ENCODE peak calls at places on chromosomes 11 and 22, in eight cellular contexts. E is colonic mucosa, M is OCI-LY7, H is HL-60, W is bronchial epithelial cell, A is fibroblast of villous mesenchyme, V is uterus, X is HFF-Myc. D is an unnamed sample.

GRCh38 chr11:118078972-118079411 is 2.1 kb downstream of the TMPRSS4 start:
- DNase-seq in E (no peak), M (no peak), H (no peak), W (no peak), A (no peak), V (no peak), X (no peak), D (no peak)

GRCh38 chr11:86179646-86180064 is 64.9 kb upstream of the EED start:
- DNase-seq in E (no peak), M (no peak), H (no peak), W (no peak), A (peak; percentile 38), V (no peak), X (no peak), D (no peak)

GRCh38 chr11:28585007-28585406 is 476.8 kb downstream of the METTL15 start:
- DNase-seq in E (no peak), M (no peak), H (no peak), W (peak; percentile 91), A (no peak), V (no peak), X (peak; percentile 6), D (no peak)

GRCh38 chr11:2314525-2315394 is 12.9 kb downstream of the TSPAN32 start:
- DNase-seq in E (peak; percentile 73), M (no peak), H (no peak), W (no peak), A (peak; percentile 87), V (peak; percentile 93), X (peak; percentile 35), D (no peak)

GRCh38 chr11:26134481-26135355 is 197.2 kb upstream of the ANO3 start:
- DNase-seq in E (no peak), M (peak; percentile 72), H (no peak), W (peak; percentile 35), A (peak; percentile 29), V (no peak), X (no peak), D (no peak)

GRCh38 chr11:1230456-1231395 is 7.9 kb downstream of the MUC5B start:
- DNase-seq in E (peak; percentile 19), M (no peak), H (no peak), W (no peak), A (no peak), V (no peak), X (no peak), D (no peak)

GRCh38 chr11:16982256-16982671 is 31.9 kb downstream of the PLEKHA7 start:
- DNase-seq in E (no peak), M (no peak), H (no peak), W (no peak), A (no peak), V (no peak), X (no peak), D (no peak)

GRCh38 chr11:30381879-30382278 is 59.0 kb downstream of the ARL14EP start:
- DNase-seq in E (no peak), M (no peak), H (no peak), W (no peak), A (no peak), V (no peak), X (no peak), D (no peak)

GRCh38 chr11:86749376-86749775 is 51.0 kb upstream of the PRSS23 start:
- DNase-seq in E (no peak), M (no peak), H (no peak), W (no peak), A (no peak), V (no peak), X (no peak), D (no peak)

GRCh38 chr11:121416909-121417567 is 35.1 kb upstream of the SORL1 start:
- DNase-seq in E (peak; percentile 92), M (peak; percentile 41), H (peak; percentile 100), W (peak; percentile 77), A (peak; percentile 85), V (peak; percentile 68), X (peak; percentile 83), D (no peak)

GRCh38 chr22:25569983-25570382 is 5.5 kb downstream of the GRK3 start:
- DNase-seq in E (no peak), M (no peak), H (peak; percentile 62), W (no peak), A (no peak), V (no peak), X (no peak), D (no peak)

GRCh38 chr11:32172771-32173170 is 81.9 kb downstream of the RCN1 start:
- DNase-seq in E (no peak), M (no peak), H (no peak), W (no peak), A (peak; percentile 3), V (no peak), X (no peak), D (no peak)

GRCh38 chr11:72308226-72309073 is 64.5 kb upstream of the PHOX2A start:
- DNase-seq in E (no peak), M (no peak), H (no peak), W (peak; percentile 87), A (peak; percentile 93), V (peak; percentile 72), X (peak; percentile 93), D (no peak)

GRCh38 chr11:12066799-12067508 is 43.4 kb upstream of the MICAL2 start:
- DNase-seq in E (peak; percentile 66), M (no peak), H (peak; percentile 73), W (peak; percentile 69), A (peak; percentile 97), V (peak; percentile 56), X (peak; percentile 66), D (no peak)

GRCh38 chr11:48013269-48013901 is 33.0 kb downstream of the PTPRJ start:
- DNase-seq in E (peak; percentile 45), M (peak; percentile 81), H (peak; percentile 52), W (peak; percentile 45), A (no peak), V (no peak), X (no peak), D (no peak)

GRCh38 chr22:41842996-41843970 is 10.4 kb downstream of the SREBF2 start:
- DNase-seq in E (no peak), M (peak; percentile 63), H (no peak), W (no peak), A (no peak), V (no peak), X (no peak), D (no peak)

GRCh38 chr11:126415128-126415527 is 59.6 kb downstream of the ST3GAL4 start:
- DNase-seq in E (peak; percentile 77), M (no peak), H (no peak), W (no peak), A (peak; percentile 68), V (peak; percentile 96), X (no peak), D (no peak)

GRCh38 chr11:110971110-110971509 is 258.9 kb upstream of the ARHGAP20 start:
- DNase-seq in E (no peak), M (no peak), H (no peak), W (peak; percentile 27), A (peak; percentile 93), V (no peak), X (peak; percentile 17), D (no peak)

GRCh38 chr11:95545116-95545875 is 244.3 kb downstream of the FAM76B start:
- DNase-seq in E (no peak), M (peak; percentile 16), H (no peak), W (no peak), A (no peak), V (no peak), X (no peak), D (no peak)
- TF ChIP-seq CTCF in E (no peak), M (peak; percentile 51), H (no peak), W (no peak), A (peak; percentile 29), V (no peak), X (peak; percentile 13), D (no peak)

GRCh38 chr11:19808076-19808911 is 95.7 kb downstream of the NAV2 start:
- DNase-seq in E (no peak), M (no peak), H (no peak), W (no peak), A (no peak), V (no peak), X (no peak), D (no peak)
- TF ChIP-seq CTCF in E (no peak), M (peak; percentile 56), H (no peak), W (no peak), A (peak; percentile 23), V (no peak), X (no peak), D (no peak)

GRCh38 chr11:113828186-113828585 is 47.2 kb downstream of the USP28 start:
- DNase-seq in E (no peak), M (no peak), H (no peak), W (no peak), A (no peak), V (no peak), X (no peak), D (no peak)

GRCh38 chr11:113833151-113833550 is 42.2 kb downstream of the USP28 start:
- DNase-seq in E (no peak), M (no peak), H (no peak), W (no peak), A (no peak), V (no peak), X (no peak), D (no peak)

GRCh38 chr11:113835306-113835705 is 40.1 kb downstream of the USP28 start:
- DNase-seq in E (no peak), M (no peak), H (no peak), W (no peak), A (no peak), V (no peak), X (no peak), D (no peak)

GRCh38 chr11:113831314-113831713 is 44.1 kb downstream of the USP28 start:
- DNase-seq in E (no peak), M (no peak), H (no peak), W (no peak), A (no peak), V (no peak), X (no peak), D (peak; percentile 32)
- TF ChIP-seq CTCF in E (no peak), M (no peak), H (no peak), W (no peak), A (no peak), V (no peak), X (no peak), D (no peak)

GRCh38 chr11:65718531-65718930 is 2.1 kb downstream of the RNASEH2C start:
- DNase-seq in E (no peak), M (no peak), H (no peak), W (no peak), A (no peak), V (no peak), X (no peak), D (no peak)

GRCh38 chr11:65718964-65719492 is 1.6 kb downstream of the RNASEH2C start:
- DNase-seq in E (no peak), M (no peak), H (peak; percentile 18), W (no peak), A (peak; percentile 11), V (no peak), X (no peak), D (no peak)

GRCh38 chr11:65717906-65718305 is 2.7 kb downstream of the RNASEH2C start:
- DNase-seq in E (no peak), M (no peak), H (no peak), W (no peak), A (no peak), V (no peak), X (no peak), D (no peak)

GRCh38 chr11:65720237-65720934 is at the start of gene RNASEH2C:
- DNase-seq in E (peak; percentile 87), M (peak; percentile 93), H (peak; percentile 75), W (peak; percentile 65), A (peak; percentile 82), V (peak; percentile 79), X (no peak), D (peak; percentile 94)

DNA sequence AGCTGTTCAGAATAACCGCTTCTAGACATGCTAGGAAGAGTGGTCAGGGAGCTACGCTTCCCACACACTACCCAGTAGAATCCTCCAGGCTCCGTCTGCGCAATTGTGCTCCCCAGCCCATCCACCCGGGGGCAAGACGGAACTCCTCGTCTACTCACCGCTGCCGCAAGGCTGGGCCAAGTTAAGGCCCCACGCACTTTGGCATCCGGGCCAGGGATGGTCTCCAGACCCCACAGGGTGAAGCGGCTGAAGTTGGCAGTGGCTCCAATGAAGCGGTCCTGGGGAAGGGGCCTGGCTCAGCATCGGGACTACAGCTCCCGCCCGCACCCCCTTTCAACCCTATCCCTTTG is 736 bp downstream of the RNASEH2C start:
- DNase-seq in E (no peak), M (peak; percentile 51), H (peak; percentile 43), W (peak; percentile 24), A (peak; percentile 37), V (peak; percentile 44), X (no peak), D (no peak)
- TF ChIP-seq CTCF in E (no peak), M (no peak), H (no peak), W (no peak), A (no peak), V (no peak), X (no peak), D (no peak)

D was measured in GM13977.